ENCODE peak calls at places on chromosome 21, in six cellular contexts. One of them, this sample, is unnamed. For H3K36me3 and H3K27me3, the result is how much of the 10 kb centered on the place peaks cover.

GRCh38 chr21:40754466-40754865 is 92.5 kb downstream of the DSCAM start:
- DNase-seq in CD8-positive, alpha-beta T cell: no peak
- DNase-seq in Panc1: no peak
- DNase-seq in fibroblast of lung: no peak
- DNase-seq in colonic mucosa: no peak
- DNase-seq in PC-3: no peak
- DNase-seq in this sample: no peak

GRCh38 chr21:28669331-28669730 is 323.3 kb downstream of the LTN1 start:
- DNase-seq in fibroblast of lung: peak
- DNase-seq in CD8-positive, alpha-beta T cell: no peak
- DNase-seq in PC-3: no peak
- DNase-seq in colonic mucosa: no peak
- DNase-seq in Panc1: no peak
- DNase-seq in this sample: peak

GRCh38 chr21:42513985-42514882 is 582 bp downstream of the SLC37A1 start:
- DNase-seq in colonic mucosa: peak
- DNase-seq in Panc1: no peak
- DNase-seq in CD8-positive, alpha-beta T cell: no peak
- DNase-seq in fibroblast of lung: peak
- DNase-seq in PC-3: peak
- DNase-seq in this sample: no peak

GRCh38 chr21:19322360-19322759 is 918.8 kb upstream of the TMPRSS15 start:
- DNase-seq in Panc1: no peak
- DNase-seq in CD8-positive, alpha-beta T cell: no peak
- DNase-seq in colonic mucosa: no peak
- DNase-seq in PC-3: peak
- DNase-seq in fibroblast of lung: no peak
- DNase-seq in this sample: no peak

GRCh38 chr21:33539612-33540011 is 2.3 kb downstream of the GART start:
- DNase-seq in CD8-positive, alpha-beta T cell: no peak
- DNase-seq in PC-3: no peak
- DNase-seq in Panc1: no peak
- DNase-seq in fibroblast of lung: peak
- DNase-seq in colonic mucosa: no peak
- DNase-seq in this sample: no peak

GRCh38 chr21:42231761-42232160 is 12.8 kb downstream of the ABCG1 start:
- DNase-seq in fibroblast of lung: no peak
- DNase-seq in PC-3: no peak
- DNase-seq in CD8-positive, alpha-beta T cell: no peak
- DNase-seq in colonic mucosa: no peak
- DNase-seq in Panc1: no peak
- DNase-seq in this sample: no peak

GRCh38 chr21:32674038-32674437 is 53.8 kb downstream of the SYNJ1 start:
- DNase-seq in fibroblast of lung: no peak
- DNase-seq in colonic mucosa: no peak
- DNase-seq in Panc1: no peak
- DNase-seq in PC-3: no peak
- DNase-seq in CD8-positive, alpha-beta T cell: no peak
- DNase-seq in this sample: no peak

GRCh38 chr21:38352536-38353219 is 95.9 kb downstream of the KCNJ15 start:
- DNase-seq in colonic mucosa: peak
- DNase-seq in fibroblast of lung: peak
- DNase-seq in PC-3: peak
- DNase-seq in CD8-positive, alpha-beta T cell: no peak
- DNase-seq in Panc1: no peak
- DNase-seq in this sample: peak

GRCh38 chr21:32368386-32368785 is 24.4 kb downstream of the URB1 start:
- DNase-seq in fibroblast of lung: no peak
- DNase-seq in Panc1: no peak
- DNase-seq in colonic mucosa: no peak
- DNase-seq in PC-3: no peak
- DNase-seq in CD8-positive, alpha-beta T cell: no peak
- DNase-seq in this sample: no peak

DNA sequence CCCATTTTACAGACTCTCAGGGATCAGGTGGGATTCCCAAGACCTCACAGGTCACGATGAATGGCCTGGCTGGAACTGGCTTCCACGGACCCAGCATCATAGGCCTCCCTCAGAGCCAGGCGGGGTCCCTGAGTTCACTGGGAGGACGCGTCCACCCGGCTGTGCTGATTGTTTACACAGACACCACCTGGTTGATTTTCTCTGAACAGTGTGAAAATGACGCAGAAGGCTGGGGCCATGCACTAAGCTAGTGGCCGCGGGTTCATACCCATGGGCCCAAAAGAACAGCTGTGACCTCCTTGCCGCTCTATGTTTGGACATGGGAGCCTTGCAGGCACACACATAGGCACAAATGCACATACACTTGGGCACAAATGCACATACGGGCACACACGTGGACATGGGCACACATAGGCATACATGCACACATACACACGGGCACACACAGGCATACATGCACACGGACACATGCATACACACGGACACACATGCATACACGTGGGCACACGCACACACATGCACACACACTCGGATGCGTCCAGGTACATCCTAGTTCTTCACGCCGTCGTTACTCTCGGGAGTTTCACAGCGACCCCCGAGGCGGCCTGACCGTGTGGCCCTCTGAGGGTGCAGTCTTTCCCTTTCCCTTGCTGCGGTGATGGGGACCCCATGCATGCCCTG is 23.2 kb downstream of the CSTB start:
- DNase-seq in Panc1: no peak
- DNase-seq in PC-3: no peak
- DNase-seq in CD8-positive, alpha-beta T cell: no peak
- DNase-seq in fibroblast of lung: no peak
- DNase-seq in colonic mucosa: no peak
- DNase-seq in this sample: no peak
- H3K36me3 ChIP-seq in Panc1: under half
- H3K36me3 ChIP-seq in PC-3: half or more
- H3K36me3 ChIP-seq in CD8-positive, alpha-beta T cell: under half
- H3K36me3 ChIP-seq in fibroblast of lung: under half
- H3K36me3 ChIP-seq in colonic mucosa: under half
- H3K36me3 ChIP-seq in this sample: half or more

GRCh38 chr21:34973685-34974084 is 75.4 kb downstream of the RUNX1 start:
- DNase-seq in colonic mucosa: no peak
- DNase-seq in PC-3: no peak
- DNase-seq in CD8-positive, alpha-beta T cell: no peak
- DNase-seq in Panc1: no peak
- DNase-seq in fibroblast of lung: no peak
- DNase-seq in this sample: no peak

GRCh38 chr21:34980423-34981115 is 68.5 kb downstream of the RUNX1 start:
- DNase-seq in Panc1: no peak
- DNase-seq in PC-3: no peak
- DNase-seq in CD8-positive, alpha-beta T cell: no peak
- DNase-seq in fibroblast of lung: peak
- DNase-seq in colonic mucosa: no peak
- DNase-seq in this sample: no peak

GRCh38 chr21:34979383-34979782 is 69.7 kb downstream of the RUNX1 start:
- DNase-seq in fibroblast of lung: peak
- DNase-seq in PC-3: no peak
- DNase-seq in CD8-positive, alpha-beta T cell: no peak
- DNase-seq in Panc1: no peak
- DNase-seq in colonic mucosa: no peak
- DNase-seq in this sample: no peak

GRCh38 chr21:34974162-34974981 is 74.7 kb downstream of the RUNX1 start:
- DNase-seq in Panc1: no peak
- DNase-seq in fibroblast of lung: no peak
- DNase-seq in PC-3: no peak
- DNase-seq in CD8-positive, alpha-beta T cell: no peak
- DNase-seq in colonic mucosa: no peak
- DNase-seq in this sample: no peak

DNA sequence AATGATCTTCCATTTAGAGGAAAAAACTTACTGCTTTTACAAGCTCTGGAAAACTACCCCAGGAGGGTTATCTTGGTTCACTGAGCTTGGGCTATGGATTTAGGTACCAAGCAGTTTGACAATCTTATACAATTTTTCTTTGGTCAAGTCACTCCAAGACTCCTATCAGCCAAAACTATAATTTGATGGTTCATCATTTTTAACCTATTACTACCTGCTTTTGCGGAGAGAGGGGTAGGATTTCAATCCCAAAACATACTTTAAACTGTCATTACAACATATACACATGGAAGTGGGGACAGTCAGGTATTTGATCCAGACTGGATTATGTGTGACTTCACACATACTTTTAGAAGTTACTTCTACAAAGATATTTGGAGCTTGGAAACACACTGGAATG is 71.8 kb downstream of the RUNX1 start:
- DNase-seq in colonic mucosa: no peak
- DNase-seq in Panc1: no peak
- DNase-seq in PC-3: no peak
- DNase-seq in fibroblast of lung: no peak
- DNase-seq in CD8-positive, alpha-beta T cell: no peak
- DNase-seq in this sample: no peak
- H3K27me3 ChIP-seq in colonic mucosa: under half
- H3K27me3 ChIP-seq in Panc1: under half
- H3K27me3 ChIP-seq in PC-3: under half
- H3K27me3 ChIP-seq in fibroblast of lung: under half
- H3K27me3 ChIP-seq in CD8-positive, alpha-beta T cell: under half
- H3K27me3 ChIP-seq in this sample: under half

GRCh38 chr21:16195896-16196443 is 466.2 kb downstream of the USP25 start:
- DNase-seq in fibroblast of lung: peak
- DNase-seq in colonic mucosa: no peak
- DNase-seq in Panc1: no peak
- DNase-seq in PC-3: no peak
- DNase-seq in CD8-positive, alpha-beta T cell: no peak
- DNase-seq in this sample: peak

GRCh38 chr21:16195476-16195875 is 465.7 kb downstream of the USP25 start:
- DNase-seq in CD8-positive, alpha-beta T cell: no peak
- DNase-seq in PC-3: no peak
- DNase-seq in colonic mucosa: no peak
- DNase-seq in fibroblast of lung: peak
- DNase-seq in Panc1: no peak
- DNase-seq in this sample: peak

GRCh38 chr21:16192900-16193299 is 463.1 kb downstream of the USP25 start:
- DNase-seq in PC-3: peak
- DNase-seq in CD8-positive, alpha-beta T cell: no peak
- DNase-seq in fibroblast of lung: peak
- DNase-seq in colonic mucosa: no peak
- DNase-seq in Panc1: no peak
- DNase-seq in this sample: peak

GRCh38 chr21:16194851-16195251 is 465.1 kb downstream of the USP25 start:
- DNase-seq in PC-3: no peak
- DNase-seq in fibroblast of lung: peak
- DNase-seq in CD8-positive, alpha-beta T cell: no peak
- DNase-seq in Panc1: no peak
- DNase-seq in colonic mucosa: no peak
- DNase-seq in this sample: peak

GRCh38 chr21:16193758-16194606 is 464.2 kb downstream of the USP25 start:
- DNase-seq in colonic mucosa: peak
- DNase-seq in CD8-positive, alpha-beta T cell: no peak
- DNase-seq in fibroblast of lung: peak
- DNase-seq in Panc1: no peak
- DNase-seq in PC-3: peak
- DNase-seq in this sample: peak
- TF ChIP-seq CTCF in colonic mucosa: no peak
- TF ChIP-seq CTCF in CD8-positive, alpha-beta T cell: no peak
- TF ChIP-seq CTCF in fibroblast of lung: peak
- TF ChIP-seq CTCF in Panc1: peak
- TF ChIP-seq CTCF in PC-3: no peak
- TF ChIP-seq CTCF in this sample: peak

GRCh38 chr21:34989337-34990151 is 59.6 kb downstream of the RUNX1 start:
- DNase-seq in PC-3: no peak
- DNase-seq in fibroblast of lung: peak
- DNase-seq in colonic mucosa: no peak
- DNase-seq in Panc1: no peak
- DNase-seq in CD8-positive, alpha-beta T cell: no peak
- DNase-seq in this sample: no peak
- H3K36me3 ChIP-seq in PC-3: under half
- H3K36me3 ChIP-seq in fibroblast of lung: under half
- H3K36me3 ChIP-seq in colonic mucosa: under half
- H3K36me3 ChIP-seq in Panc1: under half
- H3K36me3 ChIP-seq in CD8-positive, alpha-beta T cell: under half
- H3K36me3 ChIP-seq in this sample: under half

DNA sequence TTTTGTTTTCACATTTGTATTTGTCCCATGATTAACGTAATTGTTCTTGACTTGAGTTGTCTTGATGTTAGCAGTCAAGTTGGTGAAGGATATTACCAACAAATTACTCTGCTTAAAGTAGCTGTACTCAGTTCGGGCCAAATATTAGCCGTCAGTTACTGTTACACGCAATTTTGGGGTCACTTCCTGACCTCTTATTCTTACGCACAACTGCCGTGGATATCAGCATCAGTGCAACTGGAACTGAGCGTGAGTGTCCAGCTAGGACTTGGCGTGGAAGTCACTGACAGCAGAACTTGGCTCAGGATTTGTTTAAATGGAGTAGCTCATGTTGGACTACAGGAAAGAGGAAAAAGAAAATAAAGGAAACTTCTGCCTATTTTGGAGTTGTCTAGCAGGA is 56.4 kb downstream of the ADAMTS1 start:
- DNase-seq in fibroblast of lung: no peak
- DNase-seq in colonic mucosa: peak
- DNase-seq in CD8-positive, alpha-beta T cell: no peak
- DNase-seq in PC-3: no peak
- DNase-seq in Panc1: no peak
- DNase-seq in this sample: no peak
- H3K27me3 ChIP-seq in fibroblast of lung: under half
- H3K27me3 ChIP-seq in colonic mucosa: under half
- H3K27me3 ChIP-seq in CD8-positive, alpha-beta T cell: under half
- H3K27me3 ChIP-seq in PC-3: under half
- H3K27me3 ChIP-seq in Panc1: under half
- H3K27me3 ChIP-seq in this sample: under half

DNA sequence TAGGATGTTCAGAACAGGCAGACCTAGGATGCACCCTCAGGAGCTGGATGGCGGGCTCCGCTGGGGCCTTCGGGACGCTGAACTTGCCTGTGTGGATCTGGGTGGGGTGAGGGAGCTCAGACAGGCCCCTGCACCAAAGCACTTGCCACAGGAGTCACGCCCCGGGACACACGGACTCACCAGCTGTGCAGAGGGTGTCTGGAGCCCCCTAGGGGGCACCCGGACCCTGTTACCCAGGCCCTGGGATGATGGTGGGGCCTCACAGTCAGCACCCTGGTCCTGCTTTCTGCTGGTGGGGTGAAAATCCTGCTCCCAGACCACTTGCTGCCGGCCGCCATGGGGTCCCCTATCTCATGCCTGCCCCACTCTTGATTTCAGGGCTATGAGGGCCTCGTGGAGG is 10.8 kb downstream of the PFKL start:
- DNase-seq in Panc1: no peak
- DNase-seq in fibroblast of lung: no peak
- DNase-seq in PC-3: no peak
- DNase-seq in colonic mucosa: no peak
- DNase-seq in CD8-positive, alpha-beta T cell: no peak
- DNase-seq in this sample: no peak
- TF ChIP-seq CTCF in Panc1: no peak
- TF ChIP-seq CTCF in fibroblast of lung: no peak
- TF ChIP-seq CTCF in PC-3: no peak
- TF ChIP-seq CTCF in colonic mucosa: no peak
- TF ChIP-seq CTCF in CD8-positive, alpha-beta T cell: no peak
- TF ChIP-seq CTCF in this sample: no peak

GRCh38 chr21:34807146-34807880 is 138.5 kb downstream of the CLIC6 start:
- DNase-seq in fibroblast of lung: peak
- DNase-seq in CD8-positive, alpha-beta T cell: no peak
- DNase-seq in colonic mucosa: no peak
- DNase-seq in PC-3: peak
- DNase-seq in Panc1: peak
- DNase-seq in this sample: peak
- H3K36me3 ChIP-seq in fibroblast of lung: under half
- H3K36me3 ChIP-seq in CD8-positive, alpha-beta T cell: under half
- H3K36me3 ChIP-seq in colonic mucosa: under half
- H3K36me3 ChIP-seq in PC-3: half or more
- H3K36me3 ChIP-seq in Panc1: under half
- H3K36me3 ChIP-seq in this sample: under half

This sample was measured in bronchial epithelial cell.